ENCODE peak calls at places on chromosomes 6 and 20, in ten cellular contexts. One of them, this sample, is unnamed.

GRCh38 chr6:155493694-155494143 is 38.1 kb upstream of the NOX3 start:
- DNase-seq in fibroblast of lung: peak
- DNase-seq in substantia nigra: no peak
- DNase-seq in lung: peak
- DNase-seq in stimulated activated CD8-positive, alpha-beta memory T cell treated with anti-CD3 and anti-CD28 coated beads, Interleukin-12 subunit alpha, Interleukin-12 subunit beta, amount 100 ng/mL, for 1 hour: no peak
- DNase-seq in aorta: peak
- DNase-seq in T-helper 2 cell: no peak
- DNase-seq in transverse colon: peak
- DNase-seq in NCI-H2081: no peak
- DNase-seq in lung microvascular endothelial cell: peak
- DNase-seq in this sample: peak

GRCh38 chr20:24948939-24949679 is at the start of gene CST7:
- DNase-seq in fibroblast of lung: peak
- DNase-seq in substantia nigra: no peak
- DNase-seq in transverse colon: peak
- DNase-seq in stimulated activated CD8-positive, alpha-beta memory T cell treated with anti-CD3 and anti-CD28 coated beads, Interleukin-12 subunit alpha, Interleukin-12 subunit beta, amount 100 ng/mL, for 1 hour: peak
- DNase-seq in lung: peak
- DNase-seq in NCI-H2081: no peak
- DNase-seq in aorta: no peak
- DNase-seq in lung microvascular endothelial cell: no peak
- DNase-seq in T-helper 2 cell: peak
- DNase-seq in this sample: no peak

GRCh38 chr20:35823147-35823546 is 51.3 kb downstream of the PHF20 start:
- DNase-seq in lung microvascular endothelial cell: no peak
- DNase-seq in substantia nigra: no peak
- DNase-seq in fibroblast of lung: peak
- DNase-seq in T-helper 2 cell: no peak
- DNase-seq in aorta: no peak
- DNase-seq in NCI-H2081: no peak
- DNase-seq in stimulated activated CD8-positive, alpha-beta memory T cell treated with anti-CD3 and anti-CD28 coated beads, Interleukin-12 subunit alpha, Interleukin-12 subunit beta, amount 100 ng/mL, for 1 hour: no peak
- DNase-seq in transverse colon: no peak
- DNase-seq in lung: no peak
- DNase-seq in this sample: no peak

GRCh38 chr20:41509801-41510200 is 108.4 kb downstream of the CHD6 start:
- DNase-seq in substantia nigra: no peak
- DNase-seq in fibroblast of lung: peak
- DNase-seq in NCI-H2081: no peak
- DNase-seq in stimulated activated CD8-positive, alpha-beta memory T cell treated with anti-CD3 and anti-CD28 coated beads, Interleukin-12 subunit alpha, Interleukin-12 subunit beta, amount 100 ng/mL, for 1 hour: no peak
- DNase-seq in T-helper 2 cell: no peak
- DNase-seq in transverse colon: peak
- DNase-seq in lung microvascular endothelial cell: no peak
- DNase-seq in lung: no peak
- DNase-seq in aorta: no peak
- DNase-seq in this sample: no peak

GRCh38 chr20:54633903-54634302 is 158.5 kb downstream of the DOK5 start:
- DNase-seq in transverse colon: no peak
- DNase-seq in lung microvascular endothelial cell: no peak
- DNase-seq in stimulated activated CD8-positive, alpha-beta memory T cell treated with anti-CD3 and anti-CD28 coated beads, Interleukin-12 subunit alpha, Interleukin-12 subunit beta, amount 100 ng/mL, for 1 hour: no peak
- DNase-seq in lung: no peak
- DNase-seq in substantia nigra: no peak
- DNase-seq in fibroblast of lung: no peak
- DNase-seq in NCI-H2081: no peak
- DNase-seq in aorta: no peak
- DNase-seq in T-helper 2 cell: no peak
- DNase-seq in this sample: no peak

GRCh38 chr6:143196525-143197225 is 136.0 kb downstream of the AIG1 start:
- DNase-seq in transverse colon: no peak
- DNase-seq in stimulated activated CD8-positive, alpha-beta memory T cell treated with anti-CD3 and anti-CD28 coated beads, Interleukin-12 subunit alpha, Interleukin-12 subunit beta, amount 100 ng/mL, for 1 hour: no peak
- DNase-seq in lung microvascular endothelial cell: peak
- DNase-seq in NCI-H2081: no peak
- DNase-seq in fibroblast of lung: peak
- DNase-seq in lung: no peak
- DNase-seq in T-helper 2 cell: no peak
- DNase-seq in aorta: no peak
- DNase-seq in substantia nigra: no peak
- DNase-seq in this sample: no peak

GRCh38 chr20:62445553-62446340 is 18.4 kb upstream of the RBBP8NL start:
- DNase-seq in aorta: no peak
- DNase-seq in stimulated activated CD8-positive, alpha-beta memory T cell treated with anti-CD3 and anti-CD28 coated beads, Interleukin-12 subunit alpha, Interleukin-12 subunit beta, amount 100 ng/mL, for 1 hour: no peak
- DNase-seq in lung microvascular endothelial cell: no peak
- DNase-seq in fibroblast of lung: no peak
- DNase-seq in lung: no peak
- DNase-seq in NCI-H2081: no peak
- DNase-seq in transverse colon: no peak
- DNase-seq in T-helper 2 cell: no peak
- DNase-seq in substantia nigra: no peak
- DNase-seq in this sample: no peak

GRCh38 chr6:34836008-34836407 is 44.1 kb downstream of the BLTP3A start:
- DNase-seq in NCI-H2081: no peak
- DNase-seq in lung microvascular endothelial cell: no peak
- DNase-seq in fibroblast of lung: no peak
- DNase-seq in lung: no peak
- DNase-seq in transverse colon: no peak
- DNase-seq in stimulated activated CD8-positive, alpha-beta memory T cell treated with anti-CD3 and anti-CD28 coated beads, Interleukin-12 subunit alpha, Interleukin-12 subunit beta, amount 100 ng/mL, for 1 hour: no peak
- DNase-seq in substantia nigra: peak
- DNase-seq in aorta: no peak
- DNase-seq in T-helper 2 cell: no peak
- DNase-seq in this sample: no peak

GRCh38 chr6:116047173-116047933 is 13.3 kb downstream of the FRK start:
- DNase-seq in T-helper 2 cell: no peak
- DNase-seq in transverse colon: peak
- DNase-seq in substantia nigra: no peak
- DNase-seq in lung microvascular endothelial cell: peak
- DNase-seq in lung: no peak
- DNase-seq in stimulated activated CD8-positive, alpha-beta memory T cell treated with anti-CD3 and anti-CD28 coated beads, Interleukin-12 subunit alpha, Interleukin-12 subunit beta, amount 100 ng/mL, for 1 hour: no peak
- DNase-seq in fibroblast of lung: peak
- DNase-seq in NCI-H2081: no peak
- DNase-seq in aorta: no peak
- DNase-seq in this sample: no peak

GRCh38 chr20:31869942-31870702 is at the start of the genes DUSP15 and TTLL9:
- DNase-seq in stimulated activated CD8-positive, alpha-beta memory T cell treated with anti-CD3 and anti-CD28 coated beads, Interleukin-12 subunit alpha, Interleukin-12 subunit beta, amount 100 ng/mL, for 1 hour: no peak
- DNase-seq in lung microvascular endothelial cell: no peak
- DNase-seq in lung: peak
- DNase-seq in fibroblast of lung: no peak
- DNase-seq in substantia nigra: peak
- DNase-seq in T-helper 2 cell: no peak
- DNase-seq in transverse colon: peak
- DNase-seq in NCI-H2081: no peak
- DNase-seq in aorta: peak
- DNase-seq in this sample: no peak

GRCh38 chr20:22918286-22918983 is 116.7 kb upstream of the SSTR4 start:
- DNase-seq in lung microvascular endothelial cell: peak
- DNase-seq in aorta: no peak
- DNase-seq in fibroblast of lung: no peak
- DNase-seq in substantia nigra: no peak
- DNase-seq in transverse colon: no peak
- DNase-seq in stimulated activated CD8-positive, alpha-beta memory T cell treated with anti-CD3 and anti-CD28 coated beads, Interleukin-12 subunit alpha, Interleukin-12 subunit beta, amount 100 ng/mL, for 1 hour: no peak
- DNase-seq in NCI-H2081: peak
- DNase-seq in lung: no peak
- DNase-seq in T-helper 2 cell: no peak
- DNase-seq in this sample: no peak

This sample was measured in keratinocyte.